ENCODE peak calls at places on chromosomes 2 and 18, in seven cellular contexts. D is dorsolateral prefrontal cortex, O is left ventricle myocardium inferior, U is spleen, F is body of pancreas, A is heart right ventricle, T is PC-9. W is an unnamed sample.

GRCh38 chr18:74569401-74569800 is 28.3 kb upstream of the ZNF407 start:
- DNase-seq in U (no peak), A (no peak), D (no peak), F (no peak), O (no peak), T (no peak), W (no peak)

GRCh38 chr2:176079285-176079830 is 4.4 kb downstream of the EVX2 start:
- DNase-seq in D (no peak), F (no peak), A (no peak), T (no peak), U (no peak), O (no peak), W (no peak)

GRCh38 chr2:43178602-43179542 is 47.5 kb downstream of the ZFP36L2 start:
- DNase-seq in D (no peak), F (peak), O (peak), T (peak), A (peak), U (peak), W (peak)

GRCh38 chr2:168536925-168537466 is 80.9 kb downstream of the CERS6 start:
- DNase-seq in U (no peak), T (no peak), F (no peak), O (no peak), A (no peak), D (no peak), W (peak)

GRCh38 chr2:65366595-65367125 is 65.7 kb downstream of the SPRED2 start:
- DNase-seq in D (no peak), T (peak), O (no peak), F (no peak), U (no peak), A (no peak), W (peak)

GRCh38 chr2:65974067-65974723 is 460.7 kb upstream of the MEIS1 start:
- DNase-seq in F (no peak), D (no peak), T (no peak), O (no peak), U (no peak), A (no peak), W (no peak)

GRCh38 chr2:237980751-237981150 is 13.9 kb downstream of the UBE2F start:
- DNase-seq in A (no peak), U (no peak), F (no peak), D (no peak), O (no peak), T (peak), W (no peak)

GRCh38 chr2:176479961-176480360 is 210.7 kb downstream of the MTX2 start:
- DNase-seq in U (no peak), O (no peak), A (no peak), F (no peak), D (no peak), T (no peak), W (no peak)

GRCh38 chr2:197255550-197255949 is 55.0 kb downstream of the ANKRD44 start:
- DNase-seq in D (peak), T (no peak), A (peak), U (peak), F (peak), O (peak), W (no peak)

GRCh38 chr2:70842401-70842800 is 6.8 kb upstream of the CD207 start:
- DNase-seq in A (no peak), U (no peak), F (no peak), O (no peak), T (no peak), D (no peak), W (no peak)

GRCh38 chr18:31439807-31440325 is 7.7 kb upstream of the DSG3 start:
- DNase-seq in U (no peak), T (no peak), D (no peak), F (no peak), O (no peak), A (no peak), W (no peak)

GRCh38 chr2:157876771-157877108 is 610 bp upstream of the ACVR1 start:
- DNase-seq in U (no peak), T (no peak), F (no peak), O (no peak), D (no peak), A (no peak), W (peak)

GRCh38 chr2:232937278-232937906 is 67.3 kb downstream of the SNORC start:
- DNase-seq in D (no peak), O (no peak), T (peak), U (no peak), A (no peak), F (no peak), W (peak)

GRCh38 chr2:81299841-81300240 is 995.3 kb upstream of the LRRTM1 start:
- DNase-seq in F (no peak), D (no peak), O (no peak), U (no peak), T (no peak), A (no peak), W (no peak)

DNA sequence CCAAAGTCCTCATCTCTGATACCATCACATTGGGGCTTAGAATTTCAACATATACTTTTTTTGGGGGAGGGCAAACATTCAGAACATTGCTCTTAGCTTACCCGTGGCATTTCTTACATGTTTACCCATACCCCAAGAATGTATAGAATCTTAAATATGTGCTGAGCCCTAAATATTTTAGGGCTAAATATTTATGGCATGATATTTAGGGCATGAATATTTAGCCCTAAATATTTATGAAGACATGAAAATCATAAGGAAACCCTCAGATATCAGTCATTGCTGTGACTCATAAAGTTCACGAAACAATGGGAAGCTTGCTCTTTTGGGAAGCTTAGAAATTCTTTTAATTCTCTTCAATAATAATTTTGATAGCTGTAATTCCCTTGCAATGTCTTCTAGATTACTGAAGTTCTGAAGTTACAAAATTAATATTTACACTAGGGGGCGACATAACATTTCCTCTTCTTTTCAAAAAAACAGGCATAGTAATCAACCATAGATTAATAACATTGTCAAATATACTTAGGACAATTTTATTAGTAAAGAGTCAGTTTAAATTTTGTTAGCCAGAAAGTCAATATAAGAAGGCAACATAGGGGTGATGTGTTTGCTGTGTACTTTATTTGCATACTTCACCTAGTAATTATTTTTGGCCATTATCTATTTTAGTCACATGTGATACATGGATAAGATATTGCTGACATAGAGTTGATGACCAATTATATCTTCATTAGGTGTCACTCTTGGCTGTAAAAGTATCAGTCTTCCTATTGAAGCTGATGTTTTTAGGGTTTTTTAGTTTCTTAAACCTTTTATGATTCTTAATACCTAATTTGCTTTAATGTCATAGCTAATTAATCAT is 13.1 kb downstream of the ZNF804A start:
- DNase-seq in U (no peak), D (no peak), F (no peak), T (no peak), O (no peak), A (no peak), W (no peak)
- TF ChIP-seq CTCF in U (peak), D (peak), F (peak), T (peak), O (peak), A (peak), W (peak)

DNA sequence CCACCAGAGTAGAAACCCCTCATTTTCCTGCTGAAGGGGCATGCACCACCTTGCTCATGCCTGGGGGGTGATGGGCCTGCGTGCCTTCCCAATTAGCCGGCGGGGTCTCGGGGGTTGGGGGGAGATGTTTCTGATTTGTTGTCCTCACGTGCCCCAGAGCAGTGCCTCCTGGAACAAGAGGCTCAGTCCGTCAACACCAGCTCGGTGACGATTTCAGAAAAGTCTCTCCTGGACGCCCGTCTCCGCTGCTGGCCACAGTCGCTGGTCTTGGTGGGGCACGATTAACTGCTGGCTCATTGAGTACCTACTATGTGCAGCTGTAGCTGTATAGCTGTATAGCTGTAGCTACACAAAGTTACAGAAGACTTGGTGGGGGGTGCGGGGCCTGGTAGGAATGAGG is 4.4 kb downstream of the ACKR3 start:
- DNase-seq in F (peak), T (no peak), U (no peak), A (no peak), O (no peak), D (no peak), W (no peak)
- H3K27ac ChIP-seq in F (peak), T (no peak), U (no peak), A (no peak), O (peak), D (no peak), W (no peak)

DNA sequence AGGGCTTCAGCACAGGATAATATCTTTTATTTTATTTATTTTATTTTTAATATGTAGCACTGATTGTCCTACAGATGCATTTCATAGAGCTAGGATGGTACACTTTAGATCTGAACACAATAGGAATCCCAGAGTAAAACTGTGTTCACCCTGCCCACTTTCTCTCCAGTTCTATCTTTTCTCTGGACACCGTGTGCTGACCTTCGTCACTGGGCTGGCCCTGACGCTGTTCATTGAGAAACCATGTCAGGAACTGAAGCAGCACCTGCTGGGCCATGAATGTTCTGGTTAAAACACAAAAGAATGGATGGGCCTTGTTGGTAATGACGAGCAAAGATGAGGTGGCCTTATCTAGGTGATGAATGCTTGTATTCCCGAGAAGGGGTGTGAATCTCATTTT is 71.0 kb upstream of the SEC11C start:
- DNase-seq in A (no peak), T (no peak), O (no peak), U (no peak), D (no peak), F (no peak), W (no peak)
- TF ChIP-seq CTCF in A (no peak), T (no peak), O (no peak), U (no peak), D (no peak), F (no peak), W (no peak)

DNA sequence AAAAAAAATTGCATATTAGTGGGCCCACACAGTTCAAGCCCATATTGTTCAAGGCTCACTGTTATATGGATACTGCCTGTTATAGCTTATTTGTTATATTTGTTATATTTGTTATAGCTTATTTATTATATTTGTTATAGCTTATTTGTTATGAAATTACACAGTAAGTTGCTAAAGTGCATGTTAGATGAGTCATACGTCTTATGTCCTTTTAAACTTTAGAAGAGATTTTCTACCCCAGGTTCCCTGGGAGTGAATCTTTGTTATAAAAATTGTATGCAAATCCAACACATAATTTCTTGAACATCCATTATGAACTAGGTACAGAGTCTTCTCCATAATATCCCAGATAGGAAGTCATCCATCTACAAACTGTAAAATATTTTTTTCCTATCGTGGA is 22.1 kb downstream of the HTR2B start:
- DNase-seq in O (no peak), A (no peak), F (no peak), D (no peak), T (no peak), U (no peak), W (no peak)
- H3K27ac ChIP-seq in O (no peak), A (no peak), F (no peak), D (no peak), T (no peak), U (no peak), W (no peak)

GRCh38 chr2:10448646-10449480 is 736 bp upstream of the ODC1 start:
- DNase-seq in U (peak), A (peak), O (peak), D (peak), F (peak), T (no peak), W (peak)
- TF ChIP-seq CTCF in U (peak), A (no peak), O (peak), D (peak), F (no peak), T (no peak), W (peak)

DNA sequence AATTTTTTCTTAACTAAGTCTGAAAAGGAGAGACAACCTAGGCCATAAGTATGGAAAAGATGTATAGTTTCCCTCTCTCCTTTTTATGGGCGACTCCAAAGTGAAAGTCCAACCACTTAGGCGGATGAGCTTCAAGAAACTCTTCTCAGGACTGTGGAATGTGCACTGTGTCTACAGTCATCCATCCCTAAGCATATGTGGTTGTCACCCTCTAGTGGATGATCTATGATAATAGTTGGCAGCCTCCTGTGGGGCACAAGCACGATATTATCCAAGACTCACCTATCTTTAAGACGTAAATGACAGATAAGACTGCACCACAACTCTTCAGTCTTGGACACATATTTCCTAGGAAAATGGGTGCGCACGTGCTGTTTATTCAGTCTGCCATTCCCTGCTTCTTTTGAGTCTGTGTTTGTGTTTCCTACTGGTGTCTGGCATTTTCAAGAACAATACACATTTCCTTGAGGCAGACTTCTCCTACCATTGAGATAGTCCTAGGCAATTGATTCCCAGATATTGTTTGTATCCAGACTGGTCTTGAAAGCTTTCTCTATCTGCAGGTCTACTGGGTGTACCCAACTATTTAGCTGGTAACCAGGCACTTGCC is 145.5 kb upstream of the CTAGE1 start:
- DNase-seq in D (no peak), U (no peak), F (peak), A (no peak), T (peak), O (no peak), W (peak)
- H3K27ac ChIP-seq in D (no peak), U (no peak), F (no peak), A (peak), T (no peak), O (peak), W (peak)

DNA sequence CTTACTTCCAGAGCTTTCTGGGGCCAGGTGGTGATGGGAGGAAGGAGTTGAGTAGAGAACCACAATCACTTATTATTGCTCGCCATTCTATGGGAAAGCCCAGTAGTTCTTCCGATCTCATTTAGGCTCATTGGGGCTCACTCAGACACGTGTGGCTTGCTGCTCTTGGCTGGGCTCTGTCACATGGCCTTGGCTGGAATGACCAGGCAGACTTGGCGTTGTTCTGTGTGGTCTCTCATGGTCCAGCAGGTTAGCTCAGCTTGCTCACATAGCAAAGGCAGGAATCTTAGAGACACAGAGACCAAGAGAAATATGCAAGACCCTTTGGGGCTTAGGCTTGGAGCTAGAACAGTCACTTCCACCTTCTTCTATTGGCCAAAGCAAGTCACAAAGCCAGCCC is 261.2 kb downstream of the LOXHD1 start:
- DNase-seq in U (no peak), A (no peak), D (no peak), T (no peak), O (no peak), F (no peak), W (no peak)
- TF ChIP-seq CTCF in U (no peak), A (no peak), D (no peak), T (no peak), O (no peak), F (no peak), W (no peak)

GRCh38 chr2:20196881-20197204 is 28.1 kb downstream of the SDC1 start:
- DNase-seq in O (no peak), U (no peak), F (no peak), T (no peak), A (no peak), D (no peak), W (no peak)
- H3K27ac ChIP-seq in O (no peak), U (no peak), F (peak), T (no peak), A (no peak), D (no peak), W (peak)

DNA sequence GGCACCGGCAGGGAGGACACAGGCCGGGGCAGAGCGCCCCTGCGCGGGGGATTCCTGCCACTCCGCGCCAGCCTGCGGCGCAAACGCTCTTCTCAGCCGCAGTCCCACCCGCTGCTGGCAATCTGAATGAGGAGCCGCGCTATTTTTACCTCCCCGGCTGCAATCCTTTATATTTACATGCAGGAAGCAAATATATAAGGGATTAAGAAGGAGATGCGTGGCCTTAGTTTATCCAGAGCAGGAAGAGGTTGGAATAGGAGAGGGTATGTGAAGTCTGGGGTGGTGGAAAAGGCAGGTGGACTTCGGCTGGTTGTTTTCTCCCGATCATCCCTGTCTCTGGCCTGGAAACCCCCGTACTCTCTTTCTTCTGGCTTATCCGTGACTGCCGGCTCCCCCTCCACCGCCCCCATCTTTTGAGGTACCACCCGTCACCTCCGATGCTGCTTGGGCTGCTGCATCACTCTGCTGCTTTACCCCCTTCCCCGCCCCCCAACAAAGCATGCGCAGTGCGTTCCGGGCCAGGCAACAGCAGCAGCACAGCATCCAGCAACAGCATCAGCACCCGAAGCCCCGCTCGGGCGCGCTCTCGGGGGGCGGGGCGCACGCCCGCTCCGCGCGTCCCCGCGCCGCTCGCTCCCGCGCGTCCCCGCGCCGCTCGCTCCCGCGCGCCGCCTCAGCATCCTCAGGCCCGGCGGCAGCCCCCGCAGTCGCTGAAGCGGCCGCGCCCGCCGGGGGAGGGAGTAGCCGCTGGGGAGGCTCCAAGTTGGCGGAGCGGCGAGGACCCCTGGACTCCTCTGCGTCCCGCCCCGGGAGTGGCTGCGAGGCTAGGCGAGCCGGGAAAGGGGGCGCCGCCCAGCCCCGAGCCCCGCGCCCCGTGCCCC is at the start of gene ADAM23:
- DNase-seq in O (peak), U (no peak), D (peak), F (peak), T (peak), A (peak), W (no peak)
- TF ChIP-seq CTCF in O (peak), U (no peak), D (peak), F (no peak), T (no peak), A (peak), W (no peak)